ENCODE peak calls at places on chromosome 1, in five cellular contexts. L, U, M, Y and N are unnamed samples.

GRCh38 chr1:67764674-67765073 is 68.6 kb downstream of the GNG12 start:
- DNase-seq in L (no peak), U (peak; percentile 37), M (no peak), Y (no peak), N (no peak)

GRCh38 chr1:112533029-112533428 is 24.3 kb downstream of the WNT2B start:
- DNase-seq in L (no peak), U (no peak), M (no peak), Y (no peak), N (no peak)

GRCh38 chr1:231170875-231171274 is 9.0 kb downstream of the TRIM67 start:
- DNase-seq in L (no peak), U (no peak), M (no peak), Y (no peak), N (no peak)

GRCh38 chr1:189811960-189812359 is 665.7 kb downstream of the BRINP3 start:
- DNase-seq in L (no peak), U (no peak), M (no peak), Y (no peak), N (no peak)

GRCh38 chr1:209536843-209537242 is 46.7 kb upstream of the CAMK1G start:
- DNase-seq in L (no peak), U (no peak), M (no peak), Y (no peak), N (no peak)

GRCh38 chr1:153345187-153346066 is 3.2 kb downstream of the PGLYRP4 start:
- DNase-seq in L (no peak), U (peak; percentile 6), M (no peak), Y (no peak), N (no peak)

GRCh38 chr1:1562556-1563195 is 12.0 kb downstream of the SSU72 start:
- DNase-seq in L (no peak), U (no peak), M (no peak), Y (no peak), N (no peak)

GRCh38 chr1:244010191-244010590 is 40.9 kb upstream of the ZBTB18 start:
- DNase-seq in L (peak; percentile 10), U (no peak), M (no peak), Y (peak; percentile 32), N (no peak)

GRCh38 chr1:185656663-185657062 is 77.5 kb upstream of the HMCN1 start:
- DNase-seq in L (no peak), U (no peak), M (no peak), Y (no peak), N (no peak)

GRCh38 chr1:174028495-174028894 is 6.3 kb upstream of the RC3H1 start:
- DNase-seq in L (no peak), U (no peak), M (no peak), Y (no peak), N (no peak)

GRCh38 chr1:14228677-14229076 is 369.8 kb upstream of the KAZN start:
- DNase-seq in L (no peak), U (no peak), M (no peak), Y (no peak), N (no peak)

GRCh38 chr1:198174297-198174696 is 17.5 kb downstream of the NEK7 start:
- DNase-seq in L (no peak), U (no peak), M (no peak), Y (no peak), N (no peak)

GRCh38 chr1:218592688-218593087 is 247.6 kb downstream of the TGFB2 start:
- DNase-seq in L (peak; percentile 41), U (no peak), M (no peak), Y (no peak), N (peak; percentile 33)

GRCh38 chr1:65418522-65419185 is 1.8 kb upstream of the LEPR start:
- DNase-seq in L (peak; percentile 71), U (no peak), M (no peak), Y (peak; percentile 64), N (no peak)

GRCh38 chr1:179924268-179924667 is 30.3 kb upstream of the CEP350 start:
- DNase-seq in L (no peak), U (no peak), M (no peak), Y (no peak), N (no peak)

GRCh38 chr1:86774305-86775304 is 70.2 kb downstream of the SH3GLB1 start:
- DNase-seq in L (peak; percentile 94), U (peak; percentile 61), M (peak; percentile 94), Y (peak; percentile 96), N (peak; percentile 96)

GRCh38 chr1:53409233-53409632 is 50.0 kb upstream of the DMRTB1 start:
- DNase-seq in L (no peak), U (no peak), M (no peak), Y (no peak), N (no peak)

GRCh38 chr1:228860911-228861829 is 125.9 kb downstream of the RHOU start:
- DNase-seq in L (peak; percentile 88), U (peak; percentile 87), M (no peak), Y (peak; percentile 72), N (peak; percentile 78)